ENCODE peak calls at places on chromosome X, in five cellular contexts. Z is brain microvascular endothelial cell, T is endothelial cell of umbilical vein, R is PC-9, P is GM23338. F is an unnamed sample.

GRCh38 chrX:79138658-79139241 is 5.7 kb upstream of the GPR174 start:
- DNase-seq in Z (no peak), T (no peak), R (no peak), P (no peak), F (no peak)

GRCh38 chrX:49039598-49040375 is 3.4 kb downstream of the TFE3 start:
- DNase-seq in Z (peak), T (peak), R (peak), P (peak), F (peak)

GRCh38 chrX:154714925-154715324 is 36.0 kb downstream of the GAB3 start:
- DNase-seq in Z (peak), T (peak), R (peak), P (peak), F (peak)

GRCh38 chrX:100995469-100995868 is 26.0 kb downstream of the ARL13A start:
- DNase-seq in Z (peak), T (peak), R (peak), P (no peak), F (no peak)

GRCh38 chrX:40117715-40118285 is 20.0 kb upstream of the BCOR start:
- DNase-seq in Z (no peak), T (no peak), R (no peak), P (no peak), F (no peak)

GRCh38 chrX:21398424-21398823 is 24.2 kb downstream of the CNKSR2 start:
- DNase-seq in Z (no peak), T (no peak), R (no peak), P (no peak), F (no peak)

GRCh38 chrX:63657821-63658220 is 127.2 kb downstream of the ARHGEF9 start:
- DNase-seq in Z (peak), T (no peak), R (peak), P (no peak), F (no peak)

GRCh38 chrX:57286507-57287251 is at the start of gene FAAH2:
- DNase-seq in Z (no peak), T (peak), R (peak), P (peak), F (peak)

GRCh38 chrX:38069991-38070390 is 63.6 kb downstream of the SYTL5 start:
- DNase-seq in Z (no peak), T (no peak), R (no peak), P (no peak), F (no peak)

GRCh38 chrX:257681-258289 is 23.4 kb upstream of the PLCXD1 start:
- DNase-seq in Z (no peak), T (no peak), R (no peak), P (no peak), F (no peak)

GRCh38 chrX:154486052-154486395 is 391 bp downstream of the UBL4A start:
- DNase-seq in Z (no peak), T (peak), R (peak), P (peak), F (peak)

GRCh38 chrX:11273544-11273943 is 19.7 kb upstream of the AMELX start:
- DNase-seq in Z (no peak), T (no peak), R (no peak), P (no peak), F (no peak)

GRCh38 chrX:154815274-154815818 is 10.1 kb upstream of the MPP1 start:
- DNase-seq in Z (peak), T (peak), R (no peak), P (no peak), F (no peak)

GRCh38 chrX:2451456-2452316 is 49.1 kb downstream of the DHRSX start:
- DNase-seq in Z (peak), T (no peak), R (no peak), P (peak), F (no peak)

GRCh38 chrX:17655232-17656034 is 81.9 kb upstream of the SCML1 start:
- DNase-seq in Z (no peak), T (peak), R (no peak), P (peak), F (peak)

GRCh38 chrX:104420907-104421306 is 145.1 kb upstream of the IL1RAPL2 start:
- DNase-seq in Z (no peak), T (no peak), R (no peak), P (no peak), F (no peak)

GRCh38 chrX:63754141-63754859 is 30.7 kb downstream of the ARHGEF9 start:
- DNase-seq in Z (no peak), T (peak), R (peak), P (no peak), F (no peak)

GRCh38 chrX:153576961-153577360 is 22.0 kb downstream of the CCNQ start:
- DNase-seq in Z (no peak), T (no peak), R (no peak), P (no peak), F (no peak)

GRCh38 chrX:68048774-68049173 is 384.5 kb downstream of the OPHN1 start:
- DNase-seq in Z (no peak), T (no peak), R (no peak), P (no peak), F (no peak)

GRCh38 chrX:114626323-114626722 is 42.4 kb downstream of the HTR2C start:
- DNase-seq in Z (no peak), T (peak), R (no peak), P (peak), F (peak)

GRCh38 chrX:46569621-46570020 is 3.9 kb upstream of the CHST7 start:
- DNase-seq in Z (no peak), T (no peak), R (no peak), P (no peak), F (peak)

GRCh38 chrX:153366119-153366518 is 32.2 kb downstream of the ZNF275 start:
- DNase-seq in Z (no peak), T (no peak), R (no peak), P (no peak), F (no peak)

GRCh38 chrX:1679238-1679637 is 64.4 kb downstream of the ASMT start:
- DNase-seq in Z (peak), T (no peak), R (no peak), P (peak), F (no peak)

GRCh38 chrX:142999209-142999720 is 26.5 kb upstream of the SPANXN4 start:
- DNase-seq in Z (no peak), T (no peak), R (no peak), P (no peak), F (no peak)

GRCh38 chrX:16903274-16904019 is 33.3 kb upstream of the RBBP7 start:
- DNase-seq in Z (no peak), T (no peak), R (no peak), P (no peak), F (no peak)

GRCh38 chrX:42131856-42132255 is 208.5 kb upstream of the CASK start:
- DNase-seq in Z (no peak), T (no peak), R (no peak), P (no peak), F (no peak)

GRCh38 chrX:143363419-143363818 is 153.9 kb downstream of the SPANXN3 start:
- DNase-seq in Z (no peak), T (no peak), R (no peak), P (no peak), F (peak)

GRCh38 chrX:110170029-110170428 is 147.9 kb downstream of the AMMECR1 start:
- DNase-seq in Z (no peak), T (no peak), R (no peak), P (no peak), F (no peak)

GRCh38 chrX:17812763-17813162 is 48.3 kb downstream of the RAI2 start:
- DNase-seq in Z (no peak), T (no peak), R (no peak), P (peak), F (no peak)

GRCh38 chrX:12866451-12867377 is at the start of gene TLR7:
- DNase-seq in Z (no peak), T (no peak), R (no peak), P (no peak), F (no peak)

GRCh38 chrX:101219840-101220191 is 230 bp downstream of the DRP2 start:
- DNase-seq in Z (peak), T (no peak), R (no peak), P (no peak), F (no peak)

GRCh38 chrX:37785569-37785968 is 5.7 kb downstream of the CYBB start:
- DNase-seq in Z (no peak), T (no peak), R (peak), P (no peak), F (no peak)

GRCh38 chrX:136754641-136755040 is 26.1 kb downstream of the ARHGEF6 start:
- DNase-seq in Z (no peak), T (no peak), R (no peak), P (no peak), F (no peak)

GRCh38 chrX:100812216-100813158 is 7.7 kb upstream of the CSTF2 start:
- DNase-seq in Z (no peak), T (no peak), R (peak), P (peak), F (no peak)

GRCh38 chrX:3271485-3272186 is 74.8 kb downstream of the MXRA5 start:
- DNase-seq in Z (peak), T (peak), R (no peak), P (no peak), F (no peak)

GRCh38 chrX:125132274-125132673 is 187.4 kb upstream of the TEX13C start:
- DNase-seq in Z (no peak), T (no peak), R (no peak), P (peak), F (no peak)

GRCh38 chrX:72376124-72376523 is 70.4 kb upstream of the CITED1 start:
- DNase-seq in Z (no peak), T (no peak), R (no peak), P (no peak), F (no peak)
- H3K27ac ChIP-seq in Z (no peak), T (no peak), R (no peak), P (no peak), F (no peak)

DNA sequence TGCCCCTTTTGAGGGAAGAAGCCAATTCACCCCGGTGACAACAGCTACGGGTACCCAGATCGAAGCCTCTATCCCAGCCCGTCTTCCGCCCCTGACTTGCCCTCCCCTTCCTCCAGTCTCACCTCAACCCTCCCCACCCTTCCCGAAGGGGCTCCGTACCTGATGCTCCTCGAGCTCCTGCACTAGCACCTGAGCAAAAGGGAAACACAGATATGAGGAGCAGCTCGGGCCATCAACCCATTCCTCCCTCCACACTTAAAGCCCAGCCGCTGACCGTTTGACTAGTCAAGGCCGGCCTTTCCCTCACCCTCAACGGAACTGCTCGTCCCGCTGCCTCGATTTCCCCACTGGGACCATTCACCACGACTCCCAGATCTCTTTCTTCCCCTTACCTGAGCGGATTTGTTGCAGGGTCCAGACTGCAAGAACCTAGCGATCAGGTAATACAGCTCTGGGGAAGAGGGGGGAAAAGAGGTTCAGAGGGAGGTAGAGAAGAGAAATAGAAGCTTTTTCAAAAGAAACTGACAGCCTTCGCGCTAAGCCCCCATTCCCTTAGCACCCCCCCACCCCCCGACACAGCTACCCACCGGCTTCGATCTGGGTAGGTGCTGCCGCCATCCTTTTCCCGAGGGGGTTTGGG is 703 bp downstream of the BRWD3 start:
- DNase-seq in Z (no peak), T (peak), R (peak), P (peak), F (peak)
- H3K27ac ChIP-seq in Z (no peak), T (peak), R (no peak), P (no peak), F (peak)

GRCh38 chrX:9148626-9149385 is 114.9 kb upstream of the FAM9B start:
- DNase-seq in Z (peak), T (no peak), R (no peak), P (peak), F (peak)
- H3K27ac ChIP-seq in Z (peak), T (no peak), R (peak), P (peak), F (no peak)

GRCh38 chrX:135424469-135424868 is 2.7 kb downstream of the SMIM10L2A start:
- DNase-seq in Z (no peak), T (no peak), R (no peak), P (no peak), F (no peak)

GRCh38 chrX:135420831-135421230 is 913 bp upstream of the SMIM10L2A start:
- DNase-seq in Z (no peak), T (no peak), R (no peak), P (no peak), F (peak)

GRCh38 chrX:135425026-135425425 is 3.3 kb downstream of the SMIM10L2A start:
- DNase-seq in Z (no peak), T (no peak), R (no peak), P (no peak), F (no peak)

GRCh38 chrX:135421537-135421931 is 210 bp upstream of the SMIM10L2A start:
- DNase-seq in Z (peak), T (peak), R (peak), P (peak), F (peak)

DNA sequence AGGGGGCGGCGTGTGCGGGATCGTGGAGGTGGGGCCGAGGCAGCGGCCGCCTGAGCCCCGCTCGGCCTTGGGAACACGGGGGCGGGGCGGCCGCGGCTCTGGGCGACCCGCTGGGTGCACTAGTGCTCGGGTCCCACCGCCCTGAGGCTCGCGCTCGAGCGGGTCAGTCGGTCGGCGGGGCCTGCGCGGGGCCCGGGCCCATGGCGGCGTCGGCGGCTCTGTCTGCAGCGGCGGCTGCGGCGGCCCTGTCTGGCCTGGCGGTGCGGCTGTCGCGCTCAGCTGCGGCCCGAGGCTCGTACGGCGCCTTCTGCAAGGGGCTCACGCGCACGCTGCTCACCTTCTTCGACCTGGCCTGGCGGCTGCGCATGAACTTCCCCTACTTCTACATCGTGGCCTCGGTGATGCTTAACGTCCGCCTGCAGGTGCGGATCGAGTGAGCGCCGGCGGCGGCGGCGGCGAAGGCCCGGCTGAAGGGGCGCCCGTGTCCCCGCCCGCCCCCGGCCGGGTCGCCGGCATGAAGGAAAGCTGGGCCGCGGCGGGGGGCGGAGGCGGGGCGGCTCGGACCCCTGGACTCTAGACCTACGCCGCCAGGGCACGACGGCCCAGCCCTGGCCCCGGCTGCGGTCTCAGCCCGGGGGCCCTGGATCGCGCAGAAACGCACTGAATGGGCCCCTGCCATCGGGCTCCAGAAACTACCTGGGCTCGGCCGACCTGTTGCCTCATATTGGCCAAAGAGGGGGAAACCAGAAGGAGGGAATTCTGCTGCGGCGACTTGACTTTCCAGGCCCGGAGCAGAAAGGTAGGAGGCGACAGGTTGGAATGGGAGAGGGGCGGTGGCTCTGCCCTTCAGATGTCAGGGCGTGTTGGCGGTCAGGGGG is at the start of gene SMIM10L2A:
- DNase-seq in Z (no peak), T (no peak), R (no peak), P (no peak), F (no peak)
- H3K27ac ChIP-seq in Z (no peak), T (no peak), R (no peak), P (no peak), F (peak)

GRCh38 chrX:74534569-74535038 is 79.8 kb downstream of the RLIM start:
- DNase-seq in Z (peak), T (no peak), R (no peak), P (no peak), F (no peak)
- H3K27ac ChIP-seq in Z (no peak), T (no peak), R (no peak), P (no peak), F (peak)

GRCh38 chrX:31436424-31436823 is 364.6 kb upstream of the FTHL17 start:
- DNase-seq in Z (no peak), T (no peak), R (no peak), P (no peak), F (no peak)
- H3K27ac ChIP-seq in Z (no peak), T (no peak), R (no peak), P (no peak), F (no peak)

F was measured in thyroid gland.